ENCODE peak calls at places on chromosomes 6 and 20, in nine cellular contexts. One of them, this sample, is unnamed.

GRCh38 chr20:61930776-61931475 is 134.8 kb downstream of the TAF4 start:
- DNase-seq in MM.1S: no peak
- DNase-seq in CD4-positive, alpha-beta T cell: no peak
- DNase-seq in prostate gland: no peak
- DNase-seq in cardiac muscle cell: no peak
- DNase-seq in RWPE1: no peak
- DNase-seq in body of pancreas: peak; percentile 2
- DNase-seq in colonic mucosa: no peak
- DNase-seq in CD4-positive, alpha-beta memory T cell: no peak
- DNase-seq in this sample: peak; percentile 49

GRCh38 chr6:158213925-158214674 is 46.0 kb downstream of the GTF2H5 start:
- DNase-seq in cardiac muscle cell: peak; percentile 91
- DNase-seq in colonic mucosa: peak; percentile 71
- DNase-seq in CD4-positive, alpha-beta memory T cell: peak; percentile 55
- DNase-seq in RWPE1: peak; percentile 49
- DNase-seq in MM.1S: peak; percentile 63
- DNase-seq in prostate gland: peak; percentile 51
- DNase-seq in body of pancreas: peak; percentile 72
- DNase-seq in CD4-positive, alpha-beta T cell: peak; percentile 28
- DNase-seq in this sample: peak; percentile 82

GRCh38 chr20:46371656-46372055 is 34.8 kb downstream of the ELMO2 start:
- DNase-seq in CD4-positive, alpha-beta memory T cell: no peak
- DNase-seq in prostate gland: no peak
- DNase-seq in RWPE1: no peak
- DNase-seq in MM.1S: no peak
- DNase-seq in body of pancreas: no peak
- DNase-seq in cardiac muscle cell: peak; percentile 78
- DNase-seq in colonic mucosa: no peak
- DNase-seq in CD4-positive, alpha-beta T cell: no peak
- DNase-seq in this sample: no peak

GRCh38 chr6:13526718-13527668 is 39.6 kb upstream of the GFOD1 start:
- DNase-seq in colonic mucosa: peak; percentile 48
- DNase-seq in RWPE1: peak; percentile 18
- DNase-seq in CD4-positive, alpha-beta T cell: peak; percentile 6
- DNase-seq in CD4-positive, alpha-beta memory T cell: peak; percentile 0
- DNase-seq in cardiac muscle cell: peak; percentile 9
- DNase-seq in prostate gland: no peak
- DNase-seq in body of pancreas: peak; percentile 22
- DNase-seq in MM.1S: peak; percentile 92
- DNase-seq in this sample: peak; percentile 74

GRCh38 chr20:10537850-10538480 is 102.9 kb downstream of the SLX4IP start:
- DNase-seq in MM.1S: no peak
- DNase-seq in CD4-positive, alpha-beta memory T cell: no peak
- DNase-seq in CD4-positive, alpha-beta T cell: no peak
- DNase-seq in body of pancreas: no peak
- DNase-seq in RWPE1: no peak
- DNase-seq in cardiac muscle cell: no peak
- DNase-seq in prostate gland: no peak
- DNase-seq in colonic mucosa: no peak
- DNase-seq in this sample: no peak

GRCh38 chr20:53748821-53749402 is 155.3 kb upstream of the ZNF217 start:
- DNase-seq in MM.1S: no peak
- DNase-seq in cardiac muscle cell: peak; percentile 51
- DNase-seq in prostate gland: no peak
- DNase-seq in body of pancreas: no peak
- DNase-seq in colonic mucosa: no peak
- DNase-seq in CD4-positive, alpha-beta T cell: peak; percentile 3
- DNase-seq in RWPE1: no peak
- DNase-seq in CD4-positive, alpha-beta memory T cell: no peak
- DNase-seq in this sample: no peak

GRCh38 chr6:150835620-150836019 is 29.9 kb upstream of the MTHFD1L start:
- DNase-seq in MM.1S: no peak
- DNase-seq in colonic mucosa: no peak
- DNase-seq in body of pancreas: no peak
- DNase-seq in RWPE1: peak; percentile 15
- DNase-seq in cardiac muscle cell: no peak
- DNase-seq in CD4-positive, alpha-beta T cell: no peak
- DNase-seq in prostate gland: no peak
- DNase-seq in CD4-positive, alpha-beta memory T cell: no peak
- DNase-seq in this sample: no peak

GRCh38 chr6:55794136-55794812 is 81.1 kb downstream of the BMP5 start:
- DNase-seq in CD4-positive, alpha-beta memory T cell: no peak
- DNase-seq in CD4-positive, alpha-beta T cell: no peak
- DNase-seq in cardiac muscle cell: peak; percentile 29
- DNase-seq in colonic mucosa: no peak
- DNase-seq in MM.1S: no peak
- DNase-seq in RWPE1: peak; percentile 30
- DNase-seq in prostate gland: no peak
- DNase-seq in body of pancreas: no peak
- DNase-seq in this sample: no peak

GRCh38 chr6:127518212-127518709 is 874 bp downstream of the MTCL3 start:
- DNase-seq in CD4-positive, alpha-beta T cell: no peak
- DNase-seq in cardiac muscle cell: no peak
- DNase-seq in body of pancreas: no peak
- DNase-seq in colonic mucosa: no peak
- DNase-seq in CD4-positive, alpha-beta memory T cell: no peak
- DNase-seq in RWPE1: no peak
- DNase-seq in prostate gland: no peak
- DNase-seq in MM.1S: no peak
- DNase-seq in this sample: no peak

GRCh38 chr6:138576303-138576702 is 77.0 kb upstream of the NHSL1 start:
- DNase-seq in body of pancreas: no peak
- DNase-seq in cardiac muscle cell: no peak
- DNase-seq in colonic mucosa: no peak
- DNase-seq in MM.1S: no peak
- DNase-seq in CD4-positive, alpha-beta memory T cell: no peak
- DNase-seq in CD4-positive, alpha-beta T cell: no peak
- DNase-seq in prostate gland: no peak
- DNase-seq in RWPE1: no peak
- DNase-seq in this sample: no peak

GRCh38 chr20:20375862-20376261 is 8.0 kb downstream of the INSM1 start:
- DNase-seq in cardiac muscle cell: no peak
- DNase-seq in RWPE1: no peak
- DNase-seq in prostate gland: no peak
- DNase-seq in MM.1S: no peak
- DNase-seq in CD4-positive, alpha-beta T cell: no peak
- DNase-seq in CD4-positive, alpha-beta memory T cell: no peak
- DNase-seq in body of pancreas: no peak
- DNase-seq in colonic mucosa: no peak
- DNase-seq in this sample: no peak

GRCh38 chr6:25035451-25036435 is 100.0 kb upstream of the RIPOR2 start:
- DNase-seq in CD4-positive, alpha-beta T cell: no peak
- DNase-seq in MM.1S: no peak
- DNase-seq in RWPE1: no peak
- DNase-seq in colonic mucosa: no peak
- DNase-seq in prostate gland: no peak
- DNase-seq in body of pancreas: no peak
- DNase-seq in cardiac muscle cell: no peak
- DNase-seq in CD4-positive, alpha-beta memory T cell: peak; percentile 35
- DNase-seq in this sample: no peak

GRCh38 chr20:60257671-60258070 is 299.4 kb downstream of the CDH26 start:
- DNase-seq in prostate gland: no peak
- DNase-seq in cardiac muscle cell: no peak
- DNase-seq in colonic mucosa: no peak
- DNase-seq in body of pancreas: no peak
- DNase-seq in CD4-positive, alpha-beta T cell: no peak
- DNase-seq in RWPE1: no peak
- DNase-seq in CD4-positive, alpha-beta memory T cell: no peak
- DNase-seq in MM.1S: no peak
- DNase-seq in this sample: no peak

GRCh38 chr6:110874880-110875547 is 429 bp downstream of the AMD1 start:
- DNase-seq in CD4-positive, alpha-beta T cell: peak; percentile 43
- DNase-seq in colonic mucosa: peak; percentile 53
- DNase-seq in prostate gland: peak; percentile 25
- DNase-seq in CD4-positive, alpha-beta memory T cell: no peak
- DNase-seq in MM.1S: peak; percentile 43
- DNase-seq in cardiac muscle cell: peak; percentile 27
- DNase-seq in RWPE1: peak; percentile 26
- DNase-seq in body of pancreas: peak; percentile 62
- DNase-seq in this sample: peak; percentile 90

GRCh38 chr20:37356387-37356786 is 10.4 kb downstream of the SRC start:
- DNase-seq in body of pancreas: peak; percentile 74
- DNase-seq in prostate gland: peak; percentile 54
- DNase-seq in RWPE1: peak; percentile 78
- DNase-seq in CD4-positive, alpha-beta memory T cell: no peak
- DNase-seq in CD4-positive, alpha-beta T cell: no peak
- DNase-seq in colonic mucosa: no peak
- DNase-seq in MM.1S: no peak
- DNase-seq in cardiac muscle cell: peak; percentile 66
- DNase-seq in this sample: no peak

GRCh38 chr20:62364911-62365736 is 2.0 kb downstream of the LAMA5 start:
- DNase-seq in cardiac muscle cell: no peak
- DNase-seq in CD4-positive, alpha-beta memory T cell: no peak
- DNase-seq in MM.1S: no peak
- DNase-seq in RWPE1: no peak
- DNase-seq in colonic mucosa: no peak
- DNase-seq in CD4-positive, alpha-beta T cell: no peak
- DNase-seq in body of pancreas: peak; percentile 73
- DNase-seq in prostate gland: no peak
- DNase-seq in this sample: peak; percentile 80

GRCh38 chr6:281469-282103 is 10.7 kb upstream of the DUSP22 start:
- DNase-seq in CD4-positive, alpha-beta T cell: no peak
- DNase-seq in prostate gland: no peak
- DNase-seq in RWPE1: no peak
- DNase-seq in MM.1S: no peak
- DNase-seq in colonic mucosa: no peak
- DNase-seq in cardiac muscle cell: no peak
- DNase-seq in body of pancreas: no peak
- DNase-seq in CD4-positive, alpha-beta memory T cell: no peak
- DNase-seq in this sample: peak; percentile 35

DNA sequence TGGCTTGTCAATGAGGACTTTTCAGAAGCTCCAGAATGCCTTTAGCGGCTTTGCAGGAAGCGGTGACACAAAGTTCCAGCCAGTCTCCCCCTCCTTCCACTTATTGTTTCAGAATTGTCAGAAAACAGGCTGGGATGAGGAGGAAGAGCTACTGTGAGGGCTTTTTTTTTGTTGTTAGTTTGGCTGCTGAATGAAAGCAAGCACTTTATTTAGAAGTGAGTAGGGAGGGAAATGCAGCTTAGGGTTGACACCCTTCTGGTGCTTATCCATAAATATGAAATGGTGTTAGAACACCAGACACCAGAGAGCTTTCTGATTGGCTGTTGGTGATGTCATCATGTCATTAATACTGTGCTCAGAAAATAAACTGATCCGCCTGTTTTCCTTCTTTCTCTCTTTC is 251.5 kb downstream of the SOX4 start:
- DNase-seq in prostate gland: no peak
- DNase-seq in body of pancreas: no peak
- DNase-seq in CD4-positive, alpha-beta T cell: no peak
- DNase-seq in CD4-positive, alpha-beta memory T cell: no peak
- DNase-seq in colonic mucosa: no peak
- DNase-seq in RWPE1: no peak
- DNase-seq in cardiac muscle cell: peak; percentile 37
- DNase-seq in MM.1S: no peak
- DNase-seq in this sample: no peak
- H3K27ac ChIP-seq in prostate gland: no peak overlapping the region
- H3K27ac ChIP-seq in body of pancreas: no peak overlapping the region
- H3K27ac ChIP-seq in CD4-positive, alpha-beta T cell: no peak overlapping the region
- H3K27ac ChIP-seq in CD4-positive, alpha-beta memory T cell: no peak overlapping the region
- H3K27ac ChIP-seq in colonic mucosa: no peak overlapping the region
- H3K27ac ChIP-seq in RWPE1: no peak overlapping the region
- H3K27ac ChIP-seq in cardiac muscle cell: no peak overlapping the region
- H3K27ac ChIP-seq in MM.1S: no peak overlapping the region
- H3K27ac ChIP-seq in this sample: no peak overlapping the region

DNA sequence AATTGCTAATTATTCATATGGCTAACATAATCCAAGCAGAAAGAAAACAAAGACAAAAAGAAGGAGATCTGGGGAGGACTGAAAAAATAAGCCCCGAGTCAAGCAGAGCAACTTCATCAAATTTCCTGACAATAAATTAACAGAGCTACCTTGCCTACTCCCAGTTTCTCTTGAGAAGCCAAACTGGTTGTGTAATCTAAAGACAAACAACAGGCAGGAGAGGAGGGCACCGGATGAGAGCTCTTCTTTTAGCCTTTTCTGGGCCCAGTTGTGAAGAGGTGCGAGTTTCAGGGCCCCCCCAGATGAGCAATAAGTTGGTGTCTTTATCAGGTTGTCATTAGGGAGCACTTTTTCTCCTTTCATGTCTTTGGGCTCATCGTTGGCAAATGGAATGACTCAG is 197.1 kb upstream of the PCSK2 start:
- DNase-seq in cardiac muscle cell: no peak
- DNase-seq in prostate gland: no peak
- DNase-seq in CD4-positive, alpha-beta T cell: no peak
- DNase-seq in RWPE1: no peak
- DNase-seq in colonic mucosa: no peak
- DNase-seq in body of pancreas: no peak
- DNase-seq in CD4-positive, alpha-beta memory T cell: no peak
- DNase-seq in MM.1S: no peak
- DNase-seq in this sample: no peak
- H3K27ac ChIP-seq in cardiac muscle cell: no peak overlapping the region
- H3K27ac ChIP-seq in prostate gland: no peak overlapping the region
- H3K27ac ChIP-seq in CD4-positive, alpha-beta T cell: no peak overlapping the region
- H3K27ac ChIP-seq in RWPE1: no peak overlapping the region
- H3K27ac ChIP-seq in colonic mucosa: no peak overlapping the region
- H3K27ac ChIP-seq in body of pancreas: no peak overlapping the region
- H3K27ac ChIP-seq in CD4-positive, alpha-beta memory T cell: no peak overlapping the region
- H3K27ac ChIP-seq in MM.1S: no peak overlapping the region
- H3K27ac ChIP-seq in this sample: no peak overlapping the region

GRCh38 chr6:90663873-90664272 is 77.0 kb upstream of the MAP3K7 start:
- DNase-seq in CD4-positive, alpha-beta memory T cell: no peak
- DNase-seq in cardiac muscle cell: no peak
- DNase-seq in colonic mucosa: no peak
- DNase-seq in RWPE1: no peak
- DNase-seq in MM.1S: no peak
- DNase-seq in body of pancreas: no peak
- DNase-seq in prostate gland: no peak
- DNase-seq in CD4-positive, alpha-beta T cell: no peak
- DNase-seq in this sample: no peak

GRCh38 chr6:90669846-90670245 is 83.0 kb upstream of the MAP3K7 start:
- DNase-seq in CD4-positive, alpha-beta T cell: no peak
- DNase-seq in RWPE1: no peak
- DNase-seq in cardiac muscle cell: no peak
- DNase-seq in prostate gland: no peak
- DNase-seq in body of pancreas: no peak
- DNase-seq in colonic mucosa: no peak
- DNase-seq in CD4-positive, alpha-beta memory T cell: no peak
- DNase-seq in MM.1S: no peak
- DNase-seq in this sample: no peak

GRCh38 chr6:90668141-90668540 is 81.3 kb upstream of the MAP3K7 start:
- DNase-seq in RWPE1: no peak
- DNase-seq in cardiac muscle cell: no peak
- DNase-seq in CD4-positive, alpha-beta T cell: no peak
- DNase-seq in body of pancreas: no peak
- DNase-seq in MM.1S: no peak
- DNase-seq in CD4-positive, alpha-beta memory T cell: no peak
- DNase-seq in prostate gland: no peak
- DNase-seq in colonic mucosa: no peak
- DNase-seq in this sample: no peak

GRCh38 chr6:90669420-90669819 is 82.5 kb upstream of the MAP3K7 start:
- DNase-seq in colonic mucosa: no peak
- DNase-seq in CD4-positive, alpha-beta memory T cell: no peak
- DNase-seq in RWPE1: no peak
- DNase-seq in MM.1S: no peak
- DNase-seq in prostate gland: no peak
- DNase-seq in body of pancreas: no peak
- DNase-seq in cardiac muscle cell: no peak
- DNase-seq in CD4-positive, alpha-beta T cell: no peak
- DNase-seq in this sample: no peak
- H3K27ac ChIP-seq in colonic mucosa: no peak overlapping the region
- H3K27ac ChIP-seq in CD4-positive, alpha-beta memory T cell: no peak overlapping the region
- H3K27ac ChIP-seq in RWPE1: no peak overlapping the region
- H3K27ac ChIP-seq in MM.1S: no peak overlapping the region
- H3K27ac ChIP-seq in prostate gland: no peak overlapping the region
- H3K27ac ChIP-seq in body of pancreas: no peak overlapping the region
- H3K27ac ChIP-seq in cardiac muscle cell: no peak overlapping the region
- H3K27ac ChIP-seq in CD4-positive, alpha-beta T cell: no peak overlapping the region
- H3K27ac ChIP-seq in this sample: no peak overlapping the region

GRCh38 chr6:37258405-37258704 is 411 bp upstream of the TMEM217 start:
- DNase-seq in prostate gland: no peak
- DNase-seq in colonic mucosa: no peak
- DNase-seq in body of pancreas: no peak
- DNase-seq in RWPE1: no peak
- DNase-seq in MM.1S: no peak
- DNase-seq in CD4-positive, alpha-beta memory T cell: no peak
- DNase-seq in cardiac muscle cell: no peak
- DNase-seq in CD4-positive, alpha-beta T cell: no peak
- DNase-seq in this sample: no peak
- H3K27ac ChIP-seq in prostate gland: peak overlapping the region; percentile 86
- H3K27ac ChIP-seq in colonic mucosa: peak overlapping the region; percentile 76
- H3K27ac ChIP-seq in body of pancreas: peak overlapping the region; percentile 83
- H3K27ac ChIP-seq in RWPE1: peak overlapping the region; percentile 76
- H3K27ac ChIP-seq in MM.1S: no peak overlapping the region
- H3K27ac ChIP-seq in CD4-positive, alpha-beta memory T cell: peak overlapping the region; percentile 97
- H3K27ac ChIP-seq in cardiac muscle cell: peak overlapping the region; percentile 93
- H3K27ac ChIP-seq in CD4-positive, alpha-beta T cell: peak overlapping the region; percentile 86
- H3K27ac ChIP-seq in this sample: peak overlapping the region; percentile 73

This sample was measured in kidney.